ENCODE peak calls at places on chromosomes 13 and 19, in eight cellular contexts. O is A549, L is NCI-H460, Q is cardiac fibroblast, B is neuronal stem cell, R is NCI-H446 treated with DMSO at 0.1 percent for 48 hours, A is HuH-7, U is neural crest cell. K is an unnamed sample.

GRCh38 chr13:29594310-29594709 is 1.2 kb downstream of the SLC7A1 start:
- DNase-seq in O (peak), L (peak), Q (peak), B (peak), R (peak), A (peak), U (peak), K (peak)

GRCh38 chr13:41613984-41614581 is 156.7 kb downstream of the RGCC start:
- DNase-seq in O (no peak), L (no peak), Q (peak), B (peak), R (no peak), A (no peak), U (no peak), K (no peak)

GRCh38 chr13:111792956-111793355 is 274.0 kb upstream of the SOX1 start:
- DNase-seq in O (no peak), L (no peak), Q (no peak), B (no peak), R (no peak), A (no peak), U (no peak), K (no peak)

GRCh38 chr19:21603431-21604153 is 98.2 kb downstream of the ZNF429 start:
- DNase-seq in O (no peak), L (no peak), Q (no peak), B (no peak), R (no peak), A (no peak), U (no peak), K (no peak)

GRCh38 chr19:42121666-42122069 is 10.6 kb downstream of the POU2F2 start:
- DNase-seq in O (no peak), L (no peak), Q (peak), B (no peak), R (no peak), A (no peak), U (no peak), K (peak)

GRCh38 chr13:37138169-37138568 is 32.7 kb upstream of the CSNK1A1L start:
- DNase-seq in O (peak), L (no peak), Q (peak), B (no peak), R (no peak), A (no peak), U (no peak), K (no peak)

GRCh38 chr13:87656311-87656710 is 14.9 kb upstream of the SLITRK5 start:
- DNase-seq in O (no peak), L (no peak), Q (peak), B (no peak), R (peak), A (no peak), U (no peak), K (no peak)

GRCh38 chr19:4656102-4656501 is 14.0 kb downstream of the MYDGF start:
- DNase-seq in O (no peak), L (no peak), Q (no peak), B (no peak), R (no peak), A (no peak), U (no peak), K (no peak)

GRCh38 chr19:5086725-5087439 is 118.0 kb downstream of the KDM4B start:
- DNase-seq in O (peak), L (no peak), Q (no peak), B (no peak), R (no peak), A (no peak), U (no peak), K (no peak)

GRCh38 chr19:17770613-17771012 is 19.3 kb downstream of the FCHO1 start:
- DNase-seq in O (no peak), L (no peak), Q (no peak), B (no peak), R (no peak), A (no peak), U (no peak), K (no peak)

GRCh38 chr13:62209539-62209938 is 793.9 kb upstream of the PCDH20 start:
- DNase-seq in O (no peak), L (no peak), Q (no peak), B (no peak), R (no peak), A (no peak), U (no peak), K (no peak)

GRCh38 chr13:89897681-89898080 is 1449.8 kb upstream of the MIR17HG start:
- DNase-seq in O (no peak), L (no peak), Q (no peak), B (no peak), R (no peak), A (no peak), U (no peak), K (no peak)

GRCh38 chr13:34037636-34038325 is 219.8 kb downstream of the RFC3 start:
- DNase-seq in O (no peak), L (no peak), Q (no peak), B (no peak), R (no peak), A (no peak), U (no peak), K (no peak)

GRCh38 chr13:56752630-56753029 is 388.1 kb upstream of the PRR20A start:
- DNase-seq in O (no peak), L (no peak), Q (no peak), B (no peak), R (no peak), A (no peak), U (no peak), K (no peak)

GRCh38 chr13:112783946-112784500 is 94.2 kb downstream of the ATP11A start:
- DNase-seq in O (no peak), L (no peak), Q (no peak), B (no peak), R (no peak), A (no peak), U (no peak), K (no peak)

GRCh38 chr19:8252922-8253589 is 43.9 kb downstream of the CERS4 start:
- DNase-seq in O (peak), L (peak), Q (peak), B (peak), R (peak), A (peak), U (peak), K (no peak)

GRCh38 chr13:21590231-21590630 is 13.7 kb downstream of the MICU2 start:
- DNase-seq in O (no peak), L (no peak), Q (no peak), B (no peak), R (no peak), A (no peak), U (no peak), K (no peak)

GRCh38 chr19:2503521-2504109 is 27.7 kb downstream of the GADD45B start:
- DNase-seq in O (peak), L (no peak), Q (peak), B (no peak), R (no peak), A (no peak), U (no peak), K (no peak)

GRCh38 chr13:91805605-91806004 is 407.2 kb downstream of the GPC5 start:
- DNase-seq in O (no peak), L (no peak), Q (no peak), B (no peak), R (no peak), A (no peak), U (no peak), K (no peak)

GRCh38 chr19:51607920-51608562 is 22.2 kb downstream of the SIGLEC5 start:
- DNase-seq in O (peak), L (peak), Q (peak), B (peak), R (no peak), A (peak), U (peak), K (no peak)

GRCh38 chr19:33094504-33095067 is 13.6 kb downstream of the GPATCH1 start:
- DNase-seq in O (no peak), L (no peak), Q (no peak), B (no peak), R (no peak), A (no peak), U (no peak), K (no peak)

GRCh38 chr19:33861950-33862349 is 65.3 kb downstream of the KCTD15 start:
- DNase-seq in O (no peak), L (no peak), Q (no peak), B (no peak), R (no peak), A (no peak), U (no peak), K (no peak)

GRCh38 chr13:76316998-76317527 is 569.1 kb downstream of the KCTD12 start:
- DNase-seq in O (no peak), L (no peak), Q (no peak), B (no peak), R (no peak), A (no peak), U (no peak), K (no peak)

GRCh38 chr13:107886118-107886517 is 329.2 kb downstream of the LIG4 start:
- DNase-seq in O (no peak), L (no peak), Q (no peak), B (no peak), R (no peak), A (no peak), U (no peak), K (no peak)

GRCh38 chr19:47229674-47230121 is 1.3 kb downstream of the BBC3 start:
- DNase-seq in O (peak), L (no peak), Q (peak), B (no peak), R (no peak), A (no peak), U (no peak), K (no peak)

GRCh38 chr19:1067341-1068103 is 555 bp downstream of the ARHGAP45 start:
- DNase-seq in O (no peak), L (no peak), Q (no peak), B (no peak), R (no peak), A (no peak), U (no peak), K (no peak)

GRCh38 chr13:45063261-45063870 is 56.9 kb upstream of the GTF2F2 start:
- DNase-seq in O (no peak), L (no peak), Q (peak), B (no peak), R (no peak), A (no peak), U (no peak), K (no peak)

GRCh38 chr13:63700366-63700765 is 2284.7 kb upstream of the PCDH20 start:
- DNase-seq in O (no peak), L (no peak), Q (no peak), B (no peak), R (no peak), A (no peak), U (no peak), K (no peak)

GRCh38 chr13:113810640-113811039 is 51.6 kb downstream of the TMEM255B start:
- DNase-seq in O (no peak), L (no peak), Q (no peak), B (no peak), R (no peak), A (no peak), U (no peak), K (no peak)

GRCh38 chr19:32397736-32398135 is 7.8 kb upstream of the DPY19L3 start:
- DNase-seq in O (peak), L (no peak), Q (peak), B (no peak), R (no peak), A (no peak), U (no peak), K (no peak)

GRCh38 chr19:49106648-49107135 is 7.5 kb upstream of the LIN7B start:
- DNase-seq in O (peak), L (peak), Q (peak), B (peak), R (no peak), A (peak), U (peak), K (no peak)

GRCh38 chr19:7931221-7932061 is 5.5 kb upstream of the CTXN1 start:
- DNase-seq in O (no peak), L (no peak), Q (no peak), B (no peak), R (no peak), A (no peak), U (no peak), K (no peak)

K was measured in SW 1271.